ENCODE peak calls at places on chromosomes 12 and 14, in ten cellular contexts. One of them, this sample, is unnamed.

GRCh38 chr14:61569783-61570182 is 125.5 kb upstream of the HIF1A start:
- DNase-seq in H1: no peak
- DNase-seq in foreskin keratinocyte: peak; percentile 78
- DNase-seq in tibial artery: peak; percentile 53
- DNase-seq in hepatocyte: no peak
- DNase-seq in left lung: peak; percentile 86
- DNase-seq in IMR-90: peak; percentile 73
- DNase-seq in PC-3: peak; percentile 95
- DNase-seq in right atrium auricular region: peak; percentile 80
- DNase-seq in body of pancreas: no peak
- DNase-seq in this sample: peak; percentile 17

GRCh38 chr12:109842021-109842420 is 8.8 kb upstream of the TRPV4 start:
- DNase-seq in body of pancreas: no peak
- DNase-seq in right atrium auricular region: no peak
- DNase-seq in tibial artery: no peak
- DNase-seq in PC-3: no peak
- DNase-seq in hepatocyte: no peak
- DNase-seq in IMR-90: no peak
- DNase-seq in H1: no peak
- DNase-seq in foreskin keratinocyte: no peak
- DNase-seq in left lung: no peak
- DNase-seq in this sample: peak; percentile 42

GRCh38 chr12:115870527-115870926 is 407.0 kb downstream of the MED13L start:
- DNase-seq in body of pancreas: no peak
- DNase-seq in IMR-90: no peak
- DNase-seq in left lung: no peak
- DNase-seq in foreskin keratinocyte: no peak
- DNase-seq in H1: no peak
- DNase-seq in tibial artery: no peak
- DNase-seq in right atrium auricular region: no peak
- DNase-seq in hepatocyte: no peak
- DNase-seq in PC-3: peak; percentile 27
- DNase-seq in this sample: peak; percentile 64

GRCh38 chr12:122079038-122079531 is 529 bp downstream of the MLXIP start:
- DNase-seq in right atrium auricular region: no peak
- DNase-seq in body of pancreas: peak; percentile 57
- DNase-seq in tibial artery: no peak
- DNase-seq in left lung: peak; percentile 88
- DNase-seq in PC-3: peak; percentile 39
- DNase-seq in hepatocyte: peak; percentile 43
- DNase-seq in IMR-90: no peak
- DNase-seq in H1: peak; percentile 75
- DNase-seq in foreskin keratinocyte: peak; percentile 29
- DNase-seq in this sample: peak; percentile 86

GRCh38 chr12:113936460-113936859 is 29.7 kb downstream of the RBM19 start:
- DNase-seq in H1: no peak
- DNase-seq in body of pancreas: no peak
- DNase-seq in IMR-90: no peak
- DNase-seq in tibial artery: no peak
- DNase-seq in PC-3: no peak
- DNase-seq in left lung: no peak
- DNase-seq in foreskin keratinocyte: no peak
- DNase-seq in right atrium auricular region: no peak
- DNase-seq in hepatocyte: no peak
- DNase-seq in this sample: no peak

GRCh38 chr12:128486951-128487350 is 220.0 kb downstream of the TMEM132C start:
- DNase-seq in right atrium auricular region: no peak
- DNase-seq in body of pancreas: peak; percentile 7
- DNase-seq in foreskin keratinocyte: no peak
- DNase-seq in hepatocyte: no peak
- DNase-seq in tibial artery: no peak
- DNase-seq in H1: no peak
- DNase-seq in PC-3: no peak
- DNase-seq in left lung: no peak
- DNase-seq in IMR-90: no peak
- DNase-seq in this sample: no peak

GRCh38 chr12:16788888-16789790 is 183.2 kb upstream of the LMO3 start:
- DNase-seq in body of pancreas: no peak
- DNase-seq in tibial artery: no peak
- DNase-seq in left lung: no peak
- DNase-seq in right atrium auricular region: no peak
- DNase-seq in hepatocyte: no peak
- DNase-seq in IMR-90: no peak
- DNase-seq in H1: no peak
- DNase-seq in PC-3: no peak
- DNase-seq in foreskin keratinocyte: no peak
- DNase-seq in this sample: peak; percentile 66

GRCh38 chr14:75578786-75579781 is 664 bp downstream of the FLVCR2 start:
- DNase-seq in H1: no peak
- DNase-seq in foreskin keratinocyte: peak; percentile 22
- DNase-seq in tibial artery: peak; percentile 56
- DNase-seq in right atrium auricular region: peak; percentile 66
- DNase-seq in PC-3: no peak
- DNase-seq in hepatocyte: peak; percentile 55
- DNase-seq in left lung: peak; percentile 80
- DNase-seq in IMR-90: peak; percentile 31
- DNase-seq in body of pancreas: no peak
- DNase-seq in this sample: no peak

GRCh38 chr12:90262261-90262660 is 553.6 kb upstream of the ATP2B1 start:
- DNase-seq in left lung: no peak
- DNase-seq in foreskin keratinocyte: peak; percentile 49
- DNase-seq in IMR-90: peak; percentile 45
- DNase-seq in right atrium auricular region: no peak
- DNase-seq in hepatocyte: peak; percentile 14
- DNase-seq in tibial artery: no peak
- DNase-seq in body of pancreas: no peak
- DNase-seq in H1: no peak
- DNase-seq in PC-3: peak; percentile 61
- DNase-seq in this sample: no peak

GRCh38 chr12:64813733-64814132 is 10.7 kb upstream of the TBC1D30 start:
- DNase-seq in left lung: no peak
- DNase-seq in H1: no peak
- DNase-seq in hepatocyte: no peak
- DNase-seq in tibial artery: no peak
- DNase-seq in PC-3: peak; percentile 72
- DNase-seq in foreskin keratinocyte: no peak
- DNase-seq in right atrium auricular region: no peak
- DNase-seq in body of pancreas: no peak
- DNase-seq in IMR-90: no peak
- DNase-seq in this sample: no peak

GRCh38 chr12:57569858-57570257 is 20.0 kb downstream of the KIF5A start:
- DNase-seq in tibial artery: no peak
- DNase-seq in IMR-90: no peak
- DNase-seq in H1: no peak
- DNase-seq in foreskin keratinocyte: no peak
- DNase-seq in left lung: no peak
- DNase-seq in hepatocyte: no peak
- DNase-seq in body of pancreas: no peak
- DNase-seq in right atrium auricular region: no peak
- DNase-seq in PC-3: no peak
- DNase-seq in this sample: peak; percentile 40

GRCh38 chr14:100832311-100832960 is 6.5 kb downstream of the MEG3 start:
- DNase-seq in tibial artery: no peak
- DNase-seq in body of pancreas: no peak
- DNase-seq in foreskin keratinocyte: no peak
- DNase-seq in H1: no peak
- DNase-seq in left lung: no peak
- DNase-seq in right atrium auricular region: no peak
- DNase-seq in PC-3: no peak
- DNase-seq in hepatocyte: no peak
- DNase-seq in IMR-90: no peak
- DNase-seq in this sample: peak; percentile 70

DNA sequence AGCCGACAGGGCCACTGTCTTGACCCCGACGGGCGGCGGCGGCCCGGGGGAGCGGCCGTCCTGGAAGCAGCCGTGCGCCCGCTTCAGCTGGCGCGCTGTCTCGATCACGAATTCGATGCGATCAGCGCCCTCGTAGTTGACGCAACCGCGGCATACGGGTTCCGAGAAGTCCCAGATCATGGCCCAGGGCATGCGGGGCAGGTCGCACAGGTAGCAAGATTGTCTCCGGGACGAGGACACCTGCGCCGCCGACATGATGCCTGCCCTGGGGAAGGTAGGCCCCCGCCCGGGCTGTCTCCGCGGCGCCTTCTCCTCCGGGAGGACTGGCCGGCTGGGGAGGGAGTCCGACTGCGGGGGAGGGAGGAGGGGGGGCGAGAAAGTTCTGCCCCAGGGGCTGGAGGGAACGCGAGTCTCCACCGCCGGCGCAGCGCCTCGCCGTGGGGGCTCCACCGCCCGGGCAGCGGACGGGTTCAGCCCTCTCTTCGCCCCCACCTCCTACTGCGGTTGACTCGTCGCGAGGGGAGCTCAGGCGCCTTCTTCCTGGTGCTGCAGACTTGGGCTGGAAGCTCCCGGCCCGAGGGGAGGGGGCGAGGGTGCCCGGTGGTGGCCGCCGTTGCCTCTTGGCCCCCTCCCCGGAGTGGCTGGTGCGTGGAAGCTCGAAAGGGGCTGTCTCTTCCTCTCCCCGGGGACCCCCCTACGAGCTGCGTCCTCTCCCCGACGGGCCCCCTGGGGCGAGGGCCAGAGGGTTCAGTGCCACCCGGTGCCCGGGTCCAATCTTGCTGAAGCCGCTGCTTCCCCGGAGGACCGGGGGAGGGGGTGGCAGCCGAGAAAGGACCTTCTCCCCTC is 747 bp downstream of the IRF2BPL start:
- DNase-seq in hepatocyte: peak; percentile 87
- DNase-seq in tibial artery: peak; percentile 73
- DNase-seq in foreskin keratinocyte: no peak
- DNase-seq in H1: peak; percentile 66
- DNase-seq in body of pancreas: peak; percentile 77
- DNase-seq in PC-3: peak; percentile 72
- DNase-seq in left lung: peak; percentile 92
- DNase-seq in right atrium auricular region: no peak
- DNase-seq in IMR-90: peak; percentile 81
- DNase-seq in this sample: peak; percentile 79
- TF ChIP-seq CTCF in hepatocyte: peak; percentile 26
- TF ChIP-seq CTCF in tibial artery: peak; percentile 15
- TF ChIP-seq CTCF in foreskin keratinocyte: peak; percentile 17
- TF ChIP-seq CTCF in H1: no peak
- TF ChIP-seq CTCF in body of pancreas: no peak
- TF ChIP-seq CTCF in PC-3: no peak
- TF ChIP-seq CTCF in left lung: no peak
- TF ChIP-seq CTCF in right atrium auricular region: peak; percentile 58
- TF ChIP-seq CTCF in IMR-90: peak; percentile 34
- TF ChIP-seq CTCF in this sample: no peak

GRCh38 chr12:111204684-111205305 is 164.1 kb downstream of the PHETA1 start:
- DNase-seq in foreskin keratinocyte: no peak
- DNase-seq in left lung: no peak
- DNase-seq in tibial artery: no peak
- DNase-seq in H1: no peak
- DNase-seq in right atrium auricular region: no peak
- DNase-seq in IMR-90: no peak
- DNase-seq in hepatocyte: no peak
- DNase-seq in body of pancreas: no peak
- DNase-seq in PC-3: no peak
- DNase-seq in this sample: no peak

GRCh38 chr12:111201495-111202236 is 167.2 kb downstream of the PHETA1 start:
- DNase-seq in body of pancreas: no peak
- DNase-seq in hepatocyte: no peak
- DNase-seq in IMR-90: no peak
- DNase-seq in left lung: no peak
- DNase-seq in PC-3: no peak
- DNase-seq in foreskin keratinocyte: no peak
- DNase-seq in H1: no peak
- DNase-seq in tibial artery: no peak
- DNase-seq in right atrium auricular region: no peak
- DNase-seq in this sample: no peak

GRCh38 chr12:111202237-111202592 is 166.7 kb downstream of the PHETA1 start:
- DNase-seq in left lung: no peak
- DNase-seq in PC-3: no peak
- DNase-seq in foreskin keratinocyte: no peak
- DNase-seq in body of pancreas: no peak
- DNase-seq in tibial artery: no peak
- DNase-seq in H1: no peak
- DNase-seq in IMR-90: no peak
- DNase-seq in hepatocyte: no peak
- DNase-seq in right atrium auricular region: no peak
- DNase-seq in this sample: no peak

GRCh38 chr12:111201036-111201435 is 167.9 kb downstream of the PHETA1 start:
- DNase-seq in body of pancreas: no peak
- DNase-seq in foreskin keratinocyte: no peak
- DNase-seq in left lung: no peak
- DNase-seq in PC-3: no peak
- DNase-seq in H1: no peak
- DNase-seq in IMR-90: no peak
- DNase-seq in tibial artery: no peak
- DNase-seq in right atrium auricular region: no peak
- DNase-seq in hepatocyte: no peak
- DNase-seq in this sample: peak; percentile 76

DNA sequence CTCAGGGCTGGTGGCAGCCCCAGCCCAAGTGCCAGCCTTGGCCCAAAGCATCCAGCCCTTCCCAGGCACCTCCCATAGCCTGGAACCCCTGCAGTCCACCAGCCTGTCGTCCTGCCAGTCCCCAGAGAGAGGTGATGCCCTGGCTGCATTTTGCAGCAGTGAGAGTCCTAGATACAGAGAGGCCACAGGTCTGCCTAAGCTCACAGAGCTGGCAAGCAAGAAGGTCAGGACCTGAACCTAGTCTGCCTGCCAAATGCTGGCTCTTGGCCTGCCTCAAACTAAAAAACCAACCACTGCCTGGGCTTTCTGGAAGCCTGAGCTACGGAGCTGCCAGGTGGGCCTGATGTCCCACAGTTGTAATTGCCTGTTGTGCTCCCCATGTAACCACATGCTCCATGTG is 164.9 kb downstream of the PHETA1 start:
- DNase-seq in foreskin keratinocyte: no peak
- DNase-seq in PC-3: no peak
- DNase-seq in hepatocyte: no peak
- DNase-seq in left lung: no peak
- DNase-seq in right atrium auricular region: no peak
- DNase-seq in IMR-90: no peak
- DNase-seq in H1: no peak
- DNase-seq in body of pancreas: no peak
- DNase-seq in tibial artery: no peak
- DNase-seq in this sample: no peak
- H3K4me1 ChIP-seq in foreskin keratinocyte: no peaks in the 10 kb centered on the region
- H3K4me1 ChIP-seq in PC-3: no peaks in the 10 kb centered on the region
- H3K4me1 ChIP-seq in hepatocyte: no peaks in the 10 kb centered on the region
- H3K4me1 ChIP-seq in left lung: no peaks in the 10 kb centered on the region
- H3K4me1 ChIP-seq in right atrium auricular region: no peaks in the 10 kb centered on the region
- H3K4me1 ChIP-seq in IMR-90: no peaks in the 10 kb centered on the region
- H3K4me1 ChIP-seq in H1: peaks cover 8% of the 10 kb centered on the region
- H3K4me1 ChIP-seq in body of pancreas: no peaks in the 10 kb centered on the region
- H3K4me1 ChIP-seq in tibial artery: no peaks in the 10 kb centered on the region
- H3K4me1 ChIP-seq in this sample: no peaks in the 10 kb centered on the region

GRCh38 chr12:75058228-75058627 is 151.4 kb downstream of the KCNC2 start:
- DNase-seq in H1: no peak
- DNase-seq in hepatocyte: no peak
- DNase-seq in PC-3: peak; percentile 24
- DNase-seq in left lung: no peak
- DNase-seq in body of pancreas: no peak
- DNase-seq in right atrium auricular region: no peak
- DNase-seq in tibial artery: no peak
- DNase-seq in IMR-90: peak; percentile 2
- DNase-seq in foreskin keratinocyte: no peak
- DNase-seq in this sample: no peak
- TF ChIP-seq CTCF in H1: no peak
- TF ChIP-seq CTCF in hepatocyte: peak; percentile 15
- TF ChIP-seq CTCF in PC-3: peak; percentile 16
- TF ChIP-seq CTCF in left lung: no peak
- TF ChIP-seq CTCF in body of pancreas: no peak
- TF ChIP-seq CTCF in right atrium auricular region: no peak
- TF ChIP-seq CTCF in tibial artery: no peak
- TF ChIP-seq CTCF in IMR-90: peak; percentile 22
- TF ChIP-seq CTCF in foreskin keratinocyte: peak; percentile 29
- TF ChIP-seq CTCF in this sample: no peak

GRCh38 chr12:32292175-32292574 is 107.2 kb upstream of the FGD4 start:
- DNase-seq in H1: no peak
- DNase-seq in tibial artery: no peak
- DNase-seq in hepatocyte: no peak
- DNase-seq in IMR-90: no peak
- DNase-seq in foreskin keratinocyte: no peak
- DNase-seq in body of pancreas: no peak
- DNase-seq in left lung: no peak
- DNase-seq in PC-3: no peak
- DNase-seq in right atrium auricular region: no peak
- DNase-seq in this sample: no peak
- H3K4me1 ChIP-seq in H1: no peaks in the 10 kb centered on the region
- H3K4me1 ChIP-seq in tibial artery: peaks cover 6% of the 10 kb centered on the region
- H3K4me1 ChIP-seq in hepatocyte: no peaks in the 10 kb centered on the region
- H3K4me1 ChIP-seq in IMR-90: peaks cover 4% of the 10 kb centered on the region
- H3K4me1 ChIP-seq in foreskin keratinocyte: no peaks in the 10 kb centered on the region
- H3K4me1 ChIP-seq in body of pancreas: peaks cover 9% of the 10 kb centered on the region
- H3K4me1 ChIP-seq in left lung: no peaks in the 10 kb centered on the region
- H3K4me1 ChIP-seq in PC-3: peaks cover 6% of the 10 kb centered on the region
- H3K4me1 ChIP-seq in right atrium auricular region: no peaks in the 10 kb centered on the region
- H3K4me1 ChIP-seq in this sample: peaks cover 5% of the 10 kb centered on the region